ENCODE peak calls at places on chromosome 9, in ten cellular contexts. H, J, A, N, X, F, G, B, U and O are unnamed samples.
A peak's percentile ranks its signal among the peaks of the same experiment; 100 is the strongest.

GRCh38 chr9:70486127-70486526 is 71.7 kb upstream of the KLF9 start:
- DNase-seq in U (no peak), F (no peak), J (no peak), N (no peak), H (no peak), B (no peak), G (no peak), X (no peak), A (no peak), O (no peak)

GRCh38 chr9:87528969-87529368 is 31.3 kb downstream of the DAPK1 start:
- DNase-seq in H (no peak), N (no peak), B (no peak), X (no peak), A (no peak), J (no peak), U (peak; percentile 62), G (no peak), F (no peak), O (no peak)

GRCh38 chr9:89359636-89360315 is 41.5 kb downstream of the SECISBP2 start:
- DNase-seq in X (no peak), B (no peak), N (no peak), U (no peak), G (no peak), J (no peak), F (no peak), H (no peak), A (no peak), O (no peak)

GRCh38 chr9:124309665-124310064 is 51.9 kb downstream of the NEK6 start:
- DNase-seq in J (no peak), N (no peak), B (peak; percentile 58), F (no peak), U (peak; percentile 45), X (peak; percentile 56), A (no peak), G (peak; percentile 84), H (peak; percentile 20), O (no peak)

GRCh38 chr9:124894741-124895170 is 32.8 kb downstream of the ARPC5L start:
- DNase-seq in U (peak; percentile 83), G (peak; percentile 14), H (peak; percentile 55), B (no peak), A (no peak), X (no peak), F (peak; percentile 12), J (peak; percentile 39), N (peak; percentile 58), O (no peak)

GRCh38 chr9:112249277-112249676 is 74.2 kb upstream of the SUSD1 start:
- DNase-seq in B (no peak), G (no peak), H (no peak), J (no peak), A (no peak), X (no peak), U (no peak), N (no peak), F (no peak), O (no peak)

GRCh38 chr9:69324549-69325401 is at the start of gene ENTREP1:
- DNase-seq in H (peak; percentile 70), B (peak; percentile 29), X (no peak), U (no peak), F (peak; percentile 75), J (peak; percentile 75), N (peak; percentile 4), A (peak; percentile 75), G (no peak), O (no peak)

GRCh38 chr9:101706261-101706798 is 32.1 kb downstream of the GRIN3A start:
- DNase-seq in A (no peak), J (no peak), G (no peak), U (no peak), N (no peak), B (no peak), F (peak; percentile 17), X (no peak), H (no peak), O (no peak)

GRCh38 chr9:110745656-110746055 is 77.1 kb downstream of the MUSK start:
- DNase-seq in H (no peak), B (no peak), J (no peak), U (no peak), G (no peak), N (no peak), A (no peak), F (no peak), X (no peak), O (no peak)

GRCh38 chr9:125074976-125075375 is 68.4 kb downstream of the SCAI start:
- DNase-seq in J (no peak), H (no peak), B (no peak), U (no peak), N (no peak), X (no peak), A (no peak), F (no peak), G (no peak), O (no peak)

GRCh38 chr9:37220971-37221370 is 100.6 kb downstream of the ZCCHC7 start:
- DNase-seq in X (no peak), F (no peak), N (no peak), U (peak; percentile 75), G (peak; percentile 10), A (no peak), H (no peak), B (no peak), J (no peak), O (no peak)

GRCh38 chr9:75664597-75664996 is 225.9 kb upstream of the PCSK5 start:
- DNase-seq in F (peak; percentile 24), B (no peak), J (no peak), H (no peak), U (no peak), A (no peak), X (no peak), G (no peak), N (no peak), O (no peak)

GRCh38 chr9:100219347-100219746 is 120.3 kb downstream of the INVS start:
- DNase-seq in J (no peak), X (no peak), H (no peak), F (no peak), G (no peak), N (no peak), B (no peak), A (no peak), U (no peak), O (no peak)

GRCh38 chr9:100227636-100228035 is 125.1 kb downstream of the TEX10 start:
- DNase-seq in J (no peak), N (no peak), U (no peak), A (no peak), H (no peak), F (no peak), X (no peak), B (no peak), G (no peak), O (no peak)

GRCh38 chr9:100220936-100221335 is 121.9 kb downstream of the INVS start:
- DNase-seq in F (no peak), A (no peak), J (no peak), N (no peak), B (no peak), X (no peak), G (no peak), H (no peak), U (no peak), O (no peak)

GRCh38 chr9:100221538-100221937 is 122.5 kb downstream of the INVS start:
- DNase-seq in U (no peak), B (no peak), G (no peak), X (no peak), J (no peak), A (no peak), F (no peak), N (no peak), H (no peak), O (no peak)

GRCh38 chr9:100222674-100223073 is 123.6 kb downstream of the INVS start:
- DNase-seq in N (no peak), U (peak; percentile 69), J (no peak), X (no peak), A (no peak), B (no peak), F (no peak), H (peak; percentile 7), G (peak; percentile 23), O (no peak)
- TF ChIP-seq CTCF in N (no peak), U (peak; percentile 68), J (no peak), X (no peak), A (no peak), B (peak; percentile 25), F (no peak), H (peak; percentile 48), G (peak; percentile 45), O (no peak)

DNA sequence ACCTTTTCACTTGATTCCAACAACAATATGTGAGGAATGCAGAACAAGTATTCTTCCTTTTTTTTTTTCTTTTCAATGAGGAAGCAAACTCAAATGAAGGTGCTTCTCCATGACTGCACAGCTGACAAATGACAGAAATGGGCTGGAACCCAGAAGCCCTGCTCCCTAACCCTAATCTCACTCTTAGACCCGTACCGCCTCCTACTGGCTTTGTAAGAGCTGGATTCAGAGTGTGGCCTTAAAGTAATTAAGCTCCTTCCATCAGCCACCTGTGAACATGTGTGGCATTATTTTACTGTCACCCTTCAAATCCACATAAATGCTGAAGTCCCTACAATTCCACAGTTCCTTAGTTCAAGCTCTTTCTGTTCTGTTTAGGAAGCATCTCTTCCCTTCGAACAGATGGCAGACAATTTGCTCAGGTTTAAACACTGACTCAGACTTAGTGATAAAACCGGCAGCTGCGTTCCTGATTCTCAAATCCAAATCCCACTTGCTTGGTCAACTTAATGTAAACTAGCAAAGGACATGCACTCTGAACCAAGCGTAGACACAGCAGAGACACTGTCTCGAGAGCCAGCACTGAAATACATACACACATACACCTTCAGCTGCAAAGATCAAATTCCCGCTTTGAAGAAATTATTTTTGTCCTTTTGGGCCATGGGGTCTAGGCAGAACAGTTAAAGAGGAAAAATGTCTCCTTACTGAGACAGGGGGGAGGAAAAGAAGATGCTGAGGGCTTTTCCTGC is 316.7 kb upstream of the TLE4 start:
- DNase-seq in U (peak; percentile 5), J (peak; percentile 42), X (no peak), A (no peak), B (no peak), G (no peak), H (peak; percentile 61), N (no peak), F (no peak), O (no peak)
- TF ChIP-seq CTCF in U (no peak), J (no peak), X (peak; percentile 45), A (no peak), B (no peak), G (peak; percentile 24), H (peak; percentile 59), N (no peak), F (no peak), O (no peak)

GRCh38 chr9:13278368-13279246 is 885 bp downstream of the MPDZ start:
- DNase-seq in U (peak; percentile 82), N (no peak), J (peak; percentile 44), X (peak; percentile 9), H (peak; percentile 74), F (peak; percentile 14), B (peak; percentile 73), A (peak; percentile 24), G (no peak), O (peak; percentile 31)
- TF ChIP-seq CTCF in U (peak; percentile 17), N (no peak), J (no peak), X (no peak), H (no peak), F (no peak), B (peak; percentile 42), A (no peak), G (peak; percentile 20), O (no peak)

DNA sequence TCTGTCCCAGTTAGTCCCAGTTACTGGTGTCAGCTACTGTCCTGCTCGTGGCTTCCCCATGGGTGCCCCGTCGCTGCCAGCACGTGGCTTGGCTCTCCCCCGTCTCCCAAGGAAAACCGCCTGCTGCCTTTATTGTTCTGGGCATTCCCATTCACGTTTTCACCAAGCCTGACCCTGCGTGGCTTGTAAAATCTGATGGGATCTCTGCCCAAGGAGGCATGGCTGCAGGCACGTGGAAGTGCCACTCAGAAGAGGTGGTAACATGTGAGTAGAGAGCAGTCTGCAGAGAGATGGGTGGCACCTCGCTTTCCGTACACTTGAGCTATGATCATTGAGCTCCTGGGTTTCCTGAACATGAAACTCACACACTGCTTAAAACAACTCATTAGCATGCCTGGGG is 429.2 kb upstream of the KLF4 start:
- DNase-seq in F (peak; percentile 52), X (no peak), A (no peak), H (no peak), U (no peak), N (no peak), B (no peak), J (no peak), G (no peak), O (no peak)
- TF ChIP-seq CTCF in F (no peak), X (no peak), A (no peak), H (no peak), U (no peak), N (no peak), B (no peak), J (no peak), G (no peak), O (no peak)